ENCODE peak calls at places on chromosomes 2 and 18, in six cellular contexts. R is GM23338, F is NCI-H2171, N is AG08395, E is iris pigment epithelial cell, L is A549. P is an unnamed sample.

GRCh38 chr2:112722816-112723555 is 2.2 kb downstream of the NT5DC4 start:
- DNase-seq in R (no peak), F (no peak), N (no peak), E (no peak), L (no peak), P (no peak)

GRCh38 chr2:149004836-149005235 is 33.7 kb upstream of the LYPD6B start:
- DNase-seq in R (no peak), F (no peak), N (peak), E (peak), L (no peak), P (no peak)

GRCh38 chr2:86193901-86194567 is 1.2 kb downstream of the IMMT start:
- DNase-seq in R (peak), F (no peak), N (no peak), E (peak), L (peak), P (no peak)

GRCh38 chr2:21175895-21176646 is 52.3 kb downstream of the TDRD15 start:
- DNase-seq in R (peak), F (no peak), N (no peak), E (peak), L (no peak), P (peak)

GRCh38 chr2:3423492-3424170 is 44.1 kb downstream of the TRAPPC12 start:
- DNase-seq in R (peak), F (peak), N (peak), E (peak), L (peak), P (peak)

GRCh38 chr2:179263015-179263414 is 1.6 kb downstream of the SESTD1 start:
- DNase-seq in R (no peak), F (no peak), N (peak), E (peak), L (peak), P (no peak)

GRCh38 chr2:98263362-98263761 is 82.9 kb upstream of the CNGA3 start:
- DNase-seq in R (no peak), F (no peak), N (no peak), E (no peak), L (no peak), P (no peak)

GRCh38 chr2:146847846-146848245 is 997.0 kb upstream of the ACVR2A start:
- DNase-seq in R (no peak), F (no peak), N (no peak), E (no peak), L (no peak), P (no peak)

GRCh38 chr2:170313636-170314348 is 135.8 kb downstream of the MYO3B start:
- DNase-seq in R (no peak), F (no peak), N (peak), E (peak), L (no peak), P (no peak)

GRCh38 chr2:169824373-169825333 is at the start of gene METTL5:
- DNase-seq in R (peak), F (peak), N (peak), E (peak), L (peak), P (peak)

GRCh38 chr2:158828378-158829136 is 33.4 kb downstream of the DAPL1 start:
- DNase-seq in R (no peak), F (no peak), N (no peak), E (peak), L (no peak), P (no peak)

GRCh38 chr2:159968282-159968900 is 94.0 kb downstream of the PLA2R1 start:
- DNase-seq in R (peak), F (peak), N (peak), E (peak), L (peak), P (peak)

GRCh38 chr2:64617631-64618151 is 36.0 kb downstream of the SERTAD2 start:
- DNase-seq in R (no peak), F (peak), N (no peak), E (no peak), L (no peak), P (no peak)

GRCh38 chr18:28079883-28080282 is 97.0 kb downstream of the CDH2 start:
- DNase-seq in R (no peak), F (no peak), N (no peak), E (no peak), L (no peak), P (no peak)

GRCh38 chr2:75415141-75415540 is 145.6 kb downstream of the EVA1A start:
- DNase-seq in R (no peak), F (no peak), N (no peak), E (no peak), L (no peak), P (no peak)

GRCh38 chr2:17719562-17720371 is 33.8 kb downstream of the SMC6 start:
- DNase-seq in R (peak), F (no peak), N (peak), E (peak), L (peak), P (peak)

GRCh38 chr2:241203218-241204009 is 14.9 kb downstream of the ANO7 start:
- DNase-seq in R (no peak), F (no peak), N (no peak), E (no peak), L (no peak), P (no peak)

GRCh38 chr18:72700961-72701710 is 157.0 kb upstream of the CBLN2 start:
- DNase-seq in R (peak), F (no peak), N (no peak), E (peak), L (peak), P (peak)

GRCh38 chr2:150376627-150377335 is 110.7 kb downstream of the RND3 start:
- DNase-seq in R (peak), F (no peak), N (no peak), E (peak), L (peak), P (no peak)

P was measured in NCI-H1694 treated with DMSO at 0.1 percent for 48 hours.